ENCODE peak calls at places on chromosome 4, in seven cellular contexts. One of them, this sample, is unnamed.

GRCh38 chr4:81195475-81195874 is 19.5 kb downstream of the PRKG2 start:
- DNase-seq in B cell: no peak
- DNase-seq in SK-N-SH: no peak
- DNase-seq in smooth muscle cell of the brain vasculature: no peak
- DNase-seq in NCI-H1092 treated with DMSO at 0.1 percent for 48 hours: no peak
- DNase-seq in stimulated activated CD8-positive, alpha-beta memory T cell treated with anti-CD3 and anti-CD28 coated beads, Interleukin-15, amount 100 ng/mL, for 4 hours: no peak
- DNase-seq in dermis blood vessel endothelial cell: no peak
- DNase-seq in this sample: no peak

GRCh38 chr4:26753642-26754041 is 107.0 kb upstream of the STIM2 start:
- DNase-seq in dermis blood vessel endothelial cell: peak
- DNase-seq in B cell: no peak
- DNase-seq in stimulated activated CD8-positive, alpha-beta memory T cell treated with anti-CD3 and anti-CD28 coated beads, Interleukin-15, amount 100 ng/mL, for 4 hours: no peak
- DNase-seq in smooth muscle cell of the brain vasculature: no peak
- DNase-seq in NCI-H1092 treated with DMSO at 0.1 percent for 48 hours: no peak
- DNase-seq in SK-N-SH: no peak
- DNase-seq in this sample: no peak

GRCh38 chr4:92236907-92237306 is 66.9 kb upstream of the GRID2 start:
- DNase-seq in smooth muscle cell of the brain vasculature: no peak
- DNase-seq in stimulated activated CD8-positive, alpha-beta memory T cell treated with anti-CD3 and anti-CD28 coated beads, Interleukin-15, amount 100 ng/mL, for 4 hours: no peak
- DNase-seq in SK-N-SH: no peak
- DNase-seq in dermis blood vessel endothelial cell: no peak
- DNase-seq in B cell: no peak
- DNase-seq in NCI-H1092 treated with DMSO at 0.1 percent for 48 hours: no peak
- DNase-seq in this sample: no peak

GRCh38 chr4:3206439-3207100 is 42.4 kb upstream of the MSANTD1 start:
- DNase-seq in smooth muscle cell of the brain vasculature: no peak
- DNase-seq in dermis blood vessel endothelial cell: no peak
- DNase-seq in stimulated activated CD8-positive, alpha-beta memory T cell treated with anti-CD3 and anti-CD28 coated beads, Interleukin-15, amount 100 ng/mL, for 4 hours: no peak
- DNase-seq in NCI-H1092 treated with DMSO at 0.1 percent for 48 hours: no peak
- DNase-seq in B cell: no peak
- DNase-seq in SK-N-SH: no peak
- DNase-seq in this sample: no peak

GRCh38 chr4:114263233-114263632 is 283.8 kb upstream of the ARSJ start:
- DNase-seq in stimulated activated CD8-positive, alpha-beta memory T cell treated with anti-CD3 and anti-CD28 coated beads, Interleukin-15, amount 100 ng/mL, for 4 hours: no peak
- DNase-seq in SK-N-SH: no peak
- DNase-seq in smooth muscle cell of the brain vasculature: no peak
- DNase-seq in B cell: no peak
- DNase-seq in NCI-H1092 treated with DMSO at 0.1 percent for 48 hours: no peak
- DNase-seq in dermis blood vessel endothelial cell: peak
- DNase-seq in this sample: no peak

GRCh38 chr4:15336410-15337184 is 91.2 kb upstream of the C1QTNF7 start:
- DNase-seq in NCI-H1092 treated with DMSO at 0.1 percent for 48 hours: no peak
- DNase-seq in B cell: no peak
- DNase-seq in stimulated activated CD8-positive, alpha-beta memory T cell treated with anti-CD3 and anti-CD28 coated beads, Interleukin-15, amount 100 ng/mL, for 4 hours: no peak
- DNase-seq in SK-N-SH: no peak
- DNase-seq in dermis blood vessel endothelial cell: no peak
- DNase-seq in smooth muscle cell of the brain vasculature: peak
- DNase-seq in this sample: no peak

GRCh38 chr4:130172156-130172555 is 1076.2 kb downstream of the C4orf33 start:
- DNase-seq in B cell: no peak
- DNase-seq in NCI-H1092 treated with DMSO at 0.1 percent for 48 hours: no peak
- DNase-seq in SK-N-SH: no peak
- DNase-seq in dermis blood vessel endothelial cell: no peak
- DNase-seq in stimulated activated CD8-positive, alpha-beta memory T cell treated with anti-CD3 and anti-CD28 coated beads, Interleukin-15, amount 100 ng/mL, for 4 hours: no peak
- DNase-seq in smooth muscle cell of the brain vasculature: peak
- DNase-seq in this sample: no peak

GRCh38 chr4:24930136-24930535 is 17.3 kb upstream of the CCDC149 start:
- DNase-seq in SK-N-SH: no peak
- DNase-seq in NCI-H1092 treated with DMSO at 0.1 percent for 48 hours: no peak
- DNase-seq in B cell: no peak
- DNase-seq in dermis blood vessel endothelial cell: no peak
- DNase-seq in smooth muscle cell of the brain vasculature: no peak
- DNase-seq in stimulated activated CD8-positive, alpha-beta memory T cell treated with anti-CD3 and anti-CD28 coated beads, Interleukin-15, amount 100 ng/mL, for 4 hours: no peak
- DNase-seq in this sample: no peak

This sample was measured in BE2C.